ENCODE peak calls at places on chromosome X, in nine cellular contexts. One of them, this sample, is unnamed. For H3K4me1, the result is how much of the 10 kb centered on the place peaks cover.

GRCh38 chrX:24144528-24144927 is 5.0 kb upstream of the ZFX start:
- DNase-seq in A549: no peak
- DNase-seq in mesenchymal stem cell: no peak
- DNase-seq in transverse colon: no peak
- DNase-seq in pancreas: no peak
- DNase-seq in left lung: no peak
- DNase-seq in HepG2: no peak
- DNase-seq in right cardiac atrium: no peak
- DNase-seq in PC-9: no peak
- DNase-seq in this sample: no peak

GRCh38 chrX:36961590-36961989 is 46.6 kb upstream of the FAM47C start:
- DNase-seq in A549: peak
- DNase-seq in mesenchymal stem cell: no peak
- DNase-seq in transverse colon: no peak
- DNase-seq in pancreas: no peak
- DNase-seq in left lung: no peak
- DNase-seq in HepG2: peak
- DNase-seq in right cardiac atrium: no peak
- DNase-seq in PC-9: no peak
- DNase-seq in this sample: no peak

GRCh38 chrX:30141966-30142365 is 73.4 kb upstream of the MAGEB2 start:
- DNase-seq in A549: peak
- DNase-seq in mesenchymal stem cell: peak
- DNase-seq in transverse colon: no peak
- DNase-seq in pancreas: no peak
- DNase-seq in left lung: no peak
- DNase-seq in HepG2: peak
- DNase-seq in right cardiac atrium: no peak
- DNase-seq in PC-9: no peak
- DNase-seq in this sample: no peak

GRCh38 chrX:623599-624323 is 6.8 kb upstream of the SHOX start:
- DNase-seq in A549: peak
- DNase-seq in mesenchymal stem cell: no peak
- DNase-seq in transverse colon: no peak
- DNase-seq in pancreas: no peak
- DNase-seq in left lung: no peak
- DNase-seq in HepG2: no peak
- DNase-seq in right cardiac atrium: no peak
- DNase-seq in PC-9: no peak
- DNase-seq in this sample: no peak

GRCh38 chrX:70030242-70030823 is 19.4 kb downstream of the AWAT2 start:
- DNase-seq in A549: peak
- DNase-seq in mesenchymal stem cell: peak
- DNase-seq in transverse colon: peak
- DNase-seq in pancreas: peak
- DNase-seq in left lung: no peak
- DNase-seq in HepG2: peak
- DNase-seq in right cardiac atrium: no peak
- DNase-seq in PC-9: no peak
- DNase-seq in this sample: peak

GRCh38 chrX:134631404-134632346 is 26.6 kb downstream of the PLAC1 start:
- DNase-seq in A549: no peak
- DNase-seq in mesenchymal stem cell: peak
- DNase-seq in transverse colon: peak
- DNase-seq in pancreas: no peak
- DNase-seq in left lung: no peak
- DNase-seq in HepG2: no peak
- DNase-seq in right cardiac atrium: no peak
- DNase-seq in PC-9: no peak
- DNase-seq in this sample: no peak

GRCh38 chrX:3712080-3712869 is 1.2 kb downstream of the PRKX start:
- DNase-seq in A549: no peak
- DNase-seq in mesenchymal stem cell: peak
- DNase-seq in transverse colon: peak
- DNase-seq in pancreas: no peak
- DNase-seq in left lung: peak
- DNase-seq in HepG2: no peak
- DNase-seq in right cardiac atrium: peak
- DNase-seq in PC-9: no peak
- DNase-seq in this sample: peak

GRCh38 chrX:74613350-74614192 is 853 bp downstream of the RLIM start:
- DNase-seq in A549: peak
- DNase-seq in mesenchymal stem cell: peak
- DNase-seq in transverse colon: peak
- DNase-seq in pancreas: no peak
- DNase-seq in left lung: no peak
- DNase-seq in HepG2: peak
- DNase-seq in right cardiac atrium: peak
- DNase-seq in PC-9: no peak
- DNase-seq in this sample: peak

GRCh38 chrX:11591712-11592351 is 73.9 kb downstream of the ARHGAP6 start:
- DNase-seq in A549: no peak
- DNase-seq in mesenchymal stem cell: peak
- DNase-seq in transverse colon: no peak
- DNase-seq in pancreas: no peak
- DNase-seq in left lung: no peak
- DNase-seq in HepG2: no peak
- DNase-seq in right cardiac atrium: no peak
- DNase-seq in PC-9: no peak
- DNase-seq in this sample: no peak

GRCh38 chrX:136205882-136206281 is 45.3 kb downstream of the MAP7D3 start:
- DNase-seq in A549: no peak
- DNase-seq in mesenchymal stem cell: no peak
- DNase-seq in transverse colon: no peak
- DNase-seq in pancreas: no peak
- DNase-seq in left lung: no peak
- DNase-seq in HepG2: no peak
- DNase-seq in right cardiac atrium: no peak
- DNase-seq in PC-9: no peak
- DNase-seq in this sample: no peak

GRCh38 chrX:115616943-115617563 is 56.1 kb downstream of the PLS3 start:
- DNase-seq in A549: peak
- DNase-seq in mesenchymal stem cell: peak
- DNase-seq in transverse colon: no peak
- DNase-seq in pancreas: no peak
- DNase-seq in left lung: no peak
- DNase-seq in HepG2: no peak
- DNase-seq in right cardiac atrium: no peak
- DNase-seq in PC-9: peak
- DNase-seq in this sample: no peak

GRCh38 chrX:102517331-102517730 is 792 bp upstream of the TMSB15A start:
- DNase-seq in A549: peak
- DNase-seq in mesenchymal stem cell: peak
- DNase-seq in transverse colon: no peak
- DNase-seq in pancreas: no peak
- DNase-seq in left lung: no peak
- DNase-seq in HepG2: no peak
- DNase-seq in right cardiac atrium: no peak
- DNase-seq in PC-9: no peak
- DNase-seq in this sample: no peak

GRCh38 chrX:40845331-40845911 is 110.1 kb upstream of the MED14 start:
- DNase-seq in A549: no peak
- DNase-seq in mesenchymal stem cell: peak
- DNase-seq in transverse colon: no peak
- DNase-seq in pancreas: no peak
- DNase-seq in left lung: no peak
- DNase-seq in HepG2: peak
- DNase-seq in right cardiac atrium: peak
- DNase-seq in PC-9: no peak
- DNase-seq in this sample: no peak

GRCh38 chrX:7711167-7711566 is 131.8 kb upstream of the VCX start:
- DNase-seq in A549: no peak
- DNase-seq in mesenchymal stem cell: no peak
- DNase-seq in transverse colon: no peak
- DNase-seq in pancreas: no peak
- DNase-seq in left lung: no peak
- DNase-seq in HepG2: no peak
- DNase-seq in right cardiac atrium: no peak
- DNase-seq in PC-9: no peak
- DNase-seq in this sample: no peak

GRCh38 chrX:77668391-77669237 is 117.4 kb downstream of the ATRX start:
- DNase-seq in A549: peak
- DNase-seq in mesenchymal stem cell: peak
- DNase-seq in transverse colon: no peak
- DNase-seq in pancreas: no peak
- DNase-seq in left lung: no peak
- DNase-seq in HepG2: peak
- DNase-seq in right cardiac atrium: no peak
- DNase-seq in PC-9: no peak
- DNase-seq in this sample: no peak

GRCh38 chrX:70434914-70435586 is 9.6 kb upstream of the DLG3 start:
- DNase-seq in A549: no peak
- DNase-seq in mesenchymal stem cell: peak
- DNase-seq in transverse colon: no peak
- DNase-seq in pancreas: no peak
- DNase-seq in left lung: no peak
- DNase-seq in HepG2: no peak
- DNase-seq in right cardiac atrium: peak
- DNase-seq in PC-9: no peak
- DNase-seq in this sample: no peak

GRCh38 chrX:103585421-103586313 is at the start of gene TCEAL4:
- DNase-seq in A549: peak
- DNase-seq in mesenchymal stem cell: peak
- DNase-seq in transverse colon: peak
- DNase-seq in pancreas: peak
- DNase-seq in left lung: peak
- DNase-seq in HepG2: no peak
- DNase-seq in right cardiac atrium: peak
- DNase-seq in PC-9: no peak
- DNase-seq in this sample: peak

GRCh38 chrX:11427082-11428033 is 134.1 kb downstream of the AMELX start:
- DNase-seq in A549: no peak
- DNase-seq in mesenchymal stem cell: no peak
- DNase-seq in transverse colon: peak
- DNase-seq in pancreas: no peak
- DNase-seq in left lung: peak
- DNase-seq in HepG2: no peak
- DNase-seq in right cardiac atrium: peak
- DNase-seq in PC-9: no peak
- DNase-seq in this sample: no peak

GRCh38 chrX:8981742-8982141 is 52.2 kb downstream of the FAM9B start:
- DNase-seq in A549: no peak
- DNase-seq in mesenchymal stem cell: no peak
- DNase-seq in transverse colon: no peak
- DNase-seq in pancreas: no peak
- DNase-seq in left lung: no peak
- DNase-seq in HepG2: no peak
- DNase-seq in right cardiac atrium: no peak
- DNase-seq in PC-9: no peak
- DNase-seq in this sample: peak

GRCh38 chrX:112642349-112642748 is 37.4 kb downstream of the LHFPL1 start:
- DNase-seq in A549: peak
- DNase-seq in mesenchymal stem cell: peak
- DNase-seq in transverse colon: peak
- DNase-seq in pancreas: peak
- DNase-seq in left lung: no peak
- DNase-seq in HepG2: peak
- DNase-seq in right cardiac atrium: no peak
- DNase-seq in PC-9: peak
- DNase-seq in this sample: peak

DNA sequence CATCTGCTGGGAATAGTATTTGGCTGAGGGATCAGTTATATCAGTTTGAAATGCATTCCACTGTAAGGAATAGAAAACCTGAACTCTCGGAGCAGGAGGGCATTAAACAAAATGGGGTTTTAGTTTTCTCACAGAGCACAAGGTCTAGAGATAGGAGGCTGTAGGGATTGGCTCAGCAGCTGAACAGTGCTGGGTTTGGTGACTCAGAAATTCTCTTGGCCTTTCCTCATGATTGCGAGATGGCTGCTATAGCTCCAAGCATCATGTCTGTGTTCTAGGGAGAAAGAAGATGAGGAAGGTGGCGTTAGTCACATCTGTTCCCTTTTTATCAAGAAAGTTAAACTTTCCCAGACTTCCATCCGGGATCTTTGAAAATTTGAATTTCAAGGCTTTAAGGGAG is 177.3 kb downstream of the NHS start:
- DNase-seq in A549: no peak
- DNase-seq in mesenchymal stem cell: peak
- DNase-seq in transverse colon: no peak
- DNase-seq in pancreas: no peak
- DNase-seq in left lung: no peak
- DNase-seq in HepG2: no peak
- DNase-seq in right cardiac atrium: no peak
- DNase-seq in PC-9: no peak
- DNase-seq in this sample: no peak
- H3K4me1 ChIP-seq in A549: under half
- H3K4me1 ChIP-seq in mesenchymal stem cell: under half
- H3K4me1 ChIP-seq in transverse colon: under half
- H3K4me1 ChIP-seq in pancreas: under half
- H3K4me1 ChIP-seq in left lung: under half
- H3K4me1 ChIP-seq in HepG2: under half
- H3K4me1 ChIP-seq in right cardiac atrium: under half
- H3K4me1 ChIP-seq in PC-9: under half
- H3K4me1 ChIP-seq in this sample: under half

GRCh38 chrX:13082286-13083065 is 38.1 kb upstream of the FAM9C start:
- DNase-seq in A549: no peak
- DNase-seq in mesenchymal stem cell: no peak
- DNase-seq in transverse colon: no peak
- DNase-seq in pancreas: no peak
- DNase-seq in left lung: no peak
- DNase-seq in HepG2: no peak
- DNase-seq in right cardiac atrium: no peak
- DNase-seq in PC-9: no peak
- DNase-seq in this sample: no peak
- H3K27ac ChIP-seq in A549: no peak
- H3K27ac ChIP-seq in mesenchymal stem cell: no peak
- H3K27ac ChIP-seq in transverse colon: peak
- H3K27ac ChIP-seq in pancreas: peak
- H3K27ac ChIP-seq in left lung: peak
- H3K27ac ChIP-seq in HepG2: no peak
- H3K27ac ChIP-seq in right cardiac atrium: peak
- H3K27ac ChIP-seq in PC-9: no peak
- H3K27ac ChIP-seq in this sample: peak

DNA sequence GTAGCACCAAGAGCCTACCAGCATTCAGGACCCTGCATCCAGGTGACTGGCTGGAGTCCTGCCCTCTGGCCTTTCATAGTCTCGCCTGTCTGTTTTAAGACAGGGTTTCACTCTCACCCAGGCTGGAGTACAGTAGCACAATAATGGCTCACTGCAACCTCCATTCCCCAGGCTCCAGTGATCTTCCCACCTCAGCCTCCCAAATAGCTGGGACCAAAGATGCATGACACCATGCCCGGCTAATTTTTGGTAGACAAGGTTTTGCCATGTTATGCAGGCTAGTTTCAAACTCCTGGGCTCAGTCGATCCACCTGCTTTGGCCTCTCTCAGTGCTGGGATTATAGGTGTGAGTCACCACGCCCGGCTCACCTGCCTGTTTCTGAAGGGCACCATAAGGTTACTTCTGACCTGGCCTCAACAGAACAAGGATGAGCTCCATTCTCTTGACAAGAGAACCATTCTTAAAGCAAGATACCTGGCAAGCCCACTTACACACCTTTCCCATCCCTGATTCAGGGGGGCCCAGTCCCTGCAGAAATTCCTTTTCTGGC is 6.7 kb downstream of the RPS4X start:
- DNase-seq in A549: no peak
- DNase-seq in mesenchymal stem cell: no peak
- DNase-seq in transverse colon: no peak
- DNase-seq in pancreas: no peak
- DNase-seq in left lung: no peak
- DNase-seq in HepG2: no peak
- DNase-seq in right cardiac atrium: no peak
- DNase-seq in PC-9: no peak
- DNase-seq in this sample: peak
- H3K4me1 ChIP-seq in A549: half or more
- H3K4me1 ChIP-seq in mesenchymal stem cell: under half
- H3K4me1 ChIP-seq in transverse colon: under half
- H3K4me1 ChIP-seq in pancreas: under half
- H3K4me1 ChIP-seq in left lung: under half
- H3K4me1 ChIP-seq in HepG2: under half
- H3K4me1 ChIP-seq in right cardiac atrium: under half
- H3K4me1 ChIP-seq in PC-9: half or more
- H3K4me1 ChIP-seq in this sample: under half

GRCh38 chrX:49176421-49177326 is 5.0 kb downstream of the PLP2 start:
- DNase-seq in A549: peak
- DNase-seq in mesenchymal stem cell: no peak
- DNase-seq in transverse colon: no peak
- DNase-seq in pancreas: no peak
- DNase-seq in left lung: no peak
- DNase-seq in HepG2: no peak
- DNase-seq in right cardiac atrium: peak
- DNase-seq in PC-9: no peak
- DNase-seq in this sample: peak
- H3K27ac ChIP-seq in A549: no peak
- H3K27ac ChIP-seq in mesenchymal stem cell: no peak
- H3K27ac ChIP-seq in transverse colon: peak
- H3K27ac ChIP-seq in pancreas: no peak
- H3K27ac ChIP-seq in left lung: peak
- H3K27ac ChIP-seq in HepG2: no peak
- H3K27ac ChIP-seq in right cardiac atrium: no peak
- H3K27ac ChIP-seq in PC-9: no peak
- H3K27ac ChIP-seq in this sample: no peak

This sample was measured in small intestine.